ENCODE peak calls at places on chromosomes 5 and 9, in six cellular contexts. J is trophoblast cell, E is IMR-90, C is HepG2, Y is HCT116, F is neuronal stem cell. Z is an unnamed sample.

GRCh38 chr9:121671612-121672155 is 20.2 kb downstream of the DAB2IP start:
- DNase-seq in C (no peak), J (peak; percentile 70), Y (no peak), F (no peak), E (peak; percentile 28), Z (no peak)

GRCh38 chr9:95515272-95516113 is 1.3 kb downstream of the PTCH1 start:
- DNase-seq in J (peak; percentile 4), F (no peak), C (no peak), Y (no peak), E (no peak), Z (no peak)

GRCh38 chr5:157345485-157345884 is 79.6 kb downstream of the CYFIP2 start:
- DNase-seq in Y (no peak), C (no peak), E (no peak), F (no peak), J (no peak), Z (no peak)

GRCh38 chr9:108186996-108187395 is 668.8 kb downstream of the ACTL7B start:
- DNase-seq in F (no peak), J (peak; percentile 69), Y (no peak), C (no peak), E (peak; percentile 72), Z (no peak)

GRCh38 chr5:5678909-5679308 is 256.4 kb downstream of the ICE1 start:
- DNase-seq in C (no peak), F (no peak), E (no peak), J (peak; percentile 60), Y (no peak), Z (no peak)

GRCh38 chr9:5874048-5874447 is 16.6 kb upstream of the MLANA start:
- DNase-seq in Y (no peak), C (no peak), J (no peak), F (no peak), E (no peak), Z (no peak)

GRCh38 chr9:122200960-122201635 is 27.7 kb downstream of the LHX6 start:
- DNase-seq in F (no peak), E (peak; percentile 79), Y (no peak), J (no peak), C (no peak), Z (no peak)

GRCh38 chr9:19184144-19184917 is 46.2 kb upstream of the DENND4C start:
- DNase-seq in C (peak; percentile 76), J (peak; percentile 74), F (peak; percentile 15), Y (peak; percentile 59), E (peak; percentile 90), Z (no peak)

GRCh38 chr5:61198606-61199005 is 36.3 kb upstream of the SMIM15 start:
- DNase-seq in F (no peak), J (no peak), Y (no peak), C (no peak), E (no peak), Z (no peak)

GRCh38 chr5:30069441-30070263 is 1123.8 kb upstream of the CDH6 start:
- DNase-seq in E (no peak), J (no peak), Y (no peak), C (no peak), F (no peak), Z (no peak)

GRCh38 chr9:136899196-136899595 is 12.9 kb downstream of the TRAF2 start:
- DNase-seq in E (no peak), J (no peak), Y (no peak), C (no peak), F (no peak), Z (no peak)

GRCh38 chr5:21615195-21615765 is 1237.9 kb downstream of the CDH12 start:
- DNase-seq in E (no peak), J (no peak), F (no peak), Y (no peak), C (no peak), Z (no peak)

GRCh38 chr9:84322830-84323229 is 17.7 kb downstream of the SLC28A3 start:
- DNase-seq in J (peak; percentile 2), Y (no peak), F (no peak), C (no peak), E (peak; percentile 79), Z (no peak)

GRCh38 chr5:174801798-174802197 is 77.4 kb downstream of the MSX2 start:
- DNase-seq in F (no peak), C (no peak), Y (no peak), E (no peak), J (peak; percentile 46), Z (no peak)

GRCh38 chr5:177131711-177132503 is 1.7 kb upstream of the NSD1 start:
- DNase-seq in J (peak; percentile 30), Y (no peak), E (no peak), C (no peak), F (peak; percentile 20), Z (no peak)

GRCh38 chr9:95307538-95307937 is 10.0 kb downstream of the FANCC start:
- DNase-seq in E (no peak), C (no peak), J (no peak), Y (no peak), F (no peak), Z (no peak)

GRCh38 chr9:83199240-83199639 is 136.3 kb upstream of the RASEF start:
- DNase-seq in Y (peak; percentile 16), E (peak; percentile 25), F (peak; percentile 39), C (peak; percentile 44), J (peak; percentile 66), Z (no peak)

GRCh38 chr5:145991044-145991575 is 54.7 kb downstream of the SH3RF2 start:
- DNase-seq in Y (no peak), J (no peak), F (no peak), C (no peak), E (peak; percentile 68), Z (no peak)

GRCh38 chr5:107468286-107468685 is 202.5 kb downstream of the EFNA5 start:
- DNase-seq in Y (no peak), E (no peak), J (no peak), F (no peak), C (no peak), Z (no peak)

GRCh38 chr5:1312206-1312605 is 17.3 kb upstream of the TERT start:
- DNase-seq in E (no peak), F (no peak), Y (no peak), J (no peak), C (no peak), Z (no peak)

GRCh38 chr9:115071176-115071575 is 46.8 kb downstream of the TNC start:
- DNase-seq in F (no peak), Y (no peak), C (no peak), J (no peak), E (no peak), Z (no peak)

GRCh38 chr5:96615223-96615622 is 47.0 kb upstream of the CAST start:
- DNase-seq in E (peak; percentile 12), J (no peak), F (no peak), C (no peak), Y (no peak), Z (no peak)

DNA sequence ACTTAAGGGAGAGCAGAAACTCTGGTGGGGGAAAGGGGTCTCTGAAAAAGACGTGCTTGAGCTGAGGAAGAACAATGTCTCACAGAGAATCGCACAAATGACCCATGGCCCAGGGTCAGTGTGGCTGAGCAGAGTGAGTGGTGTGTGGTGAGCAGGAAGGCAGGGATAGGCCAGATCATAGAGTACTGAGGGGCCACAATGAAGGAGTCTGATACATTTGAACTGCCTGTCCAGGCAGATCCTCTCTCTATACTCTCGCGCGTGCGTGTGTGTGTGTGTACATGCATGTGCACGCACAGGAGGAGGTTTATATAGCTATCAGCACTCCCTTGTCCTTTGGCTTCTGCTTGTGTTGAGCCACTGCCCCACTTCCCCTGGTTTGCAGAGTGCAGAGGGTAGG is 294.1 kb downstream of the ZNF608 start:
- DNase-seq in J (no peak), Y (no peak), C (no peak), F (no peak), E (no peak), Z (no peak)
- H2AFZ ChIP-seq in J (no peak overlapping the region), Y (no peak overlapping the region), C (no peak overlapping the region), F (peak overlapping the region; percentile 18), E (no peak overlapping the region), Z (no peak overlapping the region)

DNA sequence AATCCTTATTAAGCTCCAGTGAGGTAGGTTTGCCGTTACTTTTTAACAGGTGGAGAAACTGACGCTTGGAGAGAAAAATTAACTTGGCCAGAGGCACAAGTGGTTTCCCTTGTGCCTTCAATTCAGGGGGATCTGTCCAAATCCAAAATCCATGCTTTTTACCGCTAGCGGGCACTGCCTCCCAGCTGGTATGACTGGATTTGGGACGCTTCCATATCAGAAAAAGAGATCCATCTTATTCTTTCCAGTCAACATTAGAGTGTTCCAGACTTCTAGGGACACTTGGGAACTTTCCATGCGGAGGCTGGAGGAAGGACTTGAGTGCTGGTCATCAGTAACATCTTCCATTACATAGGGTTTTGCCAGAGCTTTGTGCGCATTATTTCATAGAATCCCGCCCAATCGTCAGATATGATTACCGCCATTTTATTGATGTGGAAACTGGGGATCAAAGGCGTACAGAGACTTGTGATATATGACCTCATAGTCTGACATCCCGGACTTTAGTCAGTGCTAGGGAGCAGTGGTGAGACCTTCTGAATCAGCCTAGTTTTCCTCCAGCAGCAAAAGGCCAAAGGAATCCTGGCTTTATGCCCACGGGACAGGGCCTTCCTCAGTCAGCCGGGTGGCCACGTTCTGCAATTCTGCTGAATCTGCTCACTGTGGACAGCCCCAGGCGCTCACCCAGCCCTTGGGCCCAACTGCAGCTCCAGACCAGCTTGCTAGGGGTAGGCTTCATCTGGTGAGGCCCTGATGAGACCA is 1.1 kb upstream of the GNPDA1 start:
- DNase-seq in F (no peak), C (peak; percentile 68), Y (no peak), J (peak; percentile 97), E (peak; percentile 57), Z (no peak)
- H3K4me1 ChIP-seq in F (no peaks in the 10 kb centered on the region), C (peaks cover 43% of the 10 kb centered on the region), Y (peaks cover 45% of the 10 kb centered on the region), J (peaks cover 3% of the 10 kb centered on the region), E (peaks cover 10% of the 10 kb centered on the region), Z (peaks cover 32% of the 10 kb centered on the region)

GRCh38 chr5:52920929-52921328 is 68.2 kb upstream of the ITGA2 start:
- DNase-seq in C (no peak), J (peak; percentile 55), Y (no peak), F (no peak), E (peak; percentile 54), Z (no peak)

DNA sequence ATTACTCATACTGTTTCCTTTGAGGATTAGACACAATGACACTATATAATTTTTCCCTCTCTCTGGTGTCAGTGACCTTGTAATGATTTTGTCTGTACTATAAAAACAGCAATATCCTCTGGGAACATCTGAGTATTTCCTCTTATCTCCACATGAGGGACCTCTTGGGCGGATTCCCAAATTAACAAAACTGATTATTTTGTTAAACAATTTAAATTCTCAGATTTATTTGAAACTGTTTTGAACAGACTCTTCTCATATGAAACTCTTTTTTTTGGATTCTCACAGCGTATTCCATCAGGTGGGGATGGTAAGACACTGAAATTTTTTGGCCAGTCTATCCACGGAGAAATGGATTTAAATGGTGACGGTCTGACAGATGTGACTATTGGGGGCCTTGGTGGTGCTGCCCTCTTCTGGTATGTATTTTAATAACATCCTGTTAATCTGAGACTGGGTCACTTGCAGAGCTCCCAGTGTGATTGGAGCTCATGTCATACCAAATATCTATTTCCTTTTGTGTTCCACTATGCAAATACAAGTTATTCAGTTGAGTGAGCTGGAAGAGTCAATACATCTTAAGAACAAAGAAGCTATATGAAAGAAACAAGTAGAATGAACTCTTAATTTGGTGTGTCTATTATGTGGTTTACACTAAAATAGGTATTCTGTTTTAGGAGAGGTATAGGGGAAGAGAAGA is 73.8 kb upstream of the ITGA2 start:
- DNase-seq in F (peak; percentile 65), J (peak; percentile 81), C (peak; percentile 68), E (peak; percentile 75), Y (peak; percentile 70), Z (peak; percentile 23)
- H2AFZ ChIP-seq in F (peak overlapping the region; percentile 80), J (no peak overlapping the region), C (no peak overlapping the region), E (no peak overlapping the region), Y (peak overlapping the region; percentile 96), Z (peak overlapping the region; percentile 70)

DNA sequence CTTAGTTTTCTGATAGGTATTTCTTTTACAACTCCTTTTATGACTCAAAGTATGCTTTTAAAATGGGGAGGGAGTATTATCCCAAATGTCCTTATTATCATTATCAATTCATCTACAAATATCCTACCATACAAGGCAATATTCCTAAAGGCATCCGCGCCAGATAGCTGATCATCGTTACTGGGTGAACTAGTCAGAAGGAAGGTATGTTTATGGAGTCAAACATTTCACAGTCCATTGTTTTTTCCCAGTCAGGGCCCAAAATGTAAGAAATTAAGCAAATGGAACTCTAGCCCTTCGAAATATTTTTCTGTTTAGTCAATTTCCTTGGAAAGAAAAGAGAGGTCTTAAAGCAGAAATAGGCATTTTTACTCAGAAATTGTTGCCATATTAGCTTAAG is 188.5 kb upstream of the CCNG1 start:
- DNase-seq in F (no peak), J (peak; percentile 6), C (no peak), Y (no peak), E (no peak), Z (no peak)
- H3K4me1 ChIP-seq in F (no peaks in the 10 kb centered on the region), J (no peaks in the 10 kb centered on the region), C (no peaks in the 10 kb centered on the region), Y (no peaks in the 10 kb centered on the region), E (no peaks in the 10 kb centered on the region), Z (no peaks in the 10 kb centered on the region)